ENCODE peak calls at places on chromosome 15, in nine cellular contexts. N is epithelial cell of proximal tubule; Q is COR-L47; U is ELF-1; B is stimulated activated CD4-positive, alpha-beta T cell treated with anti-CD3 and anti-CD28 coated beads, TNF-alpha, amount 100 ng/mL, for 24 hours; J is stimulated activated CD8-positive, alpha-beta memory T cell treated with anti-CD3 and anti-CD28 coated beads, Interleukin-4, amount 100 ng/mL, for 24 hours; L is activated CD4-positive, alpha-beta T cell treated with anti-CD3 and anti-CD28 coated beads for 4 hours; R is lung; P is NCI-H1092 treated with DMSO at 0.1 percent for 48 hours. M is an unnamed sample.

GRCh38 chr15:97189152-97189551 is 771.4 kb upstream of the ARRDC4 start:
- DNase-seq in N (no peak), L (no peak), R (no peak), B (no peak), U (no peak), P (no peak), Q (no peak), J (no peak), M (no peak)

GRCh38 chr15:81752149-81752942 is 293.5 kb downstream of the MEX3B start:
- DNase-seq in R (peak; percentile 35), B (no peak), N (no peak), L (no peak), P (peak; percentile 96), Q (peak; percentile 91), U (no peak), J (no peak), M (peak; percentile 68)

GRCh38 chr15:43095708-43096347 is 10.0 kb downstream of the UBR1 start:
- DNase-seq in U (no peak), R (no peak), N (no peak), L (no peak), B (no peak), P (no peak), Q (no peak), J (no peak), M (no peak)

GRCh38 chr15:43346305-43346704 is 15.9 kb upstream of the LCMT2 start:
- DNase-seq in P (no peak), N (no peak), B (no peak), Q (no peak), R (no peak), J (no peak), U (no peak), L (no peak), M (no peak)

GRCh38 chr15:53534105-53534839 is 225.2 kb downstream of the WDR72 start:
- DNase-seq in L (no peak), R (no peak), J (no peak), B (no peak), P (no peak), U (no peak), Q (no peak), N (no peak), M (no peak)

GRCh38 chr15:53218996-53219580 is 429.0 kb upstream of the ONECUT1 start:
- DNase-seq in B (no peak), P (no peak), U (no peak), J (no peak), Q (no peak), N (no peak), L (no peak), R (no peak), M (no peak)

GRCh38 chr15:22980189-22981136 is at the start of gene CYFIP1:
- DNase-seq in J (peak; percentile 15), Q (peak; percentile 30), R (peak; percentile 86), B (peak; percentile 40), U (peak; percentile 77), P (peak; percentile 7), L (peak; percentile 14), N (no peak), M (peak; percentile 82)

GRCh38 chr15:31831596-31831995 is 198.7 kb upstream of the CHRNA7 start:
- DNase-seq in L (no peak), Q (no peak), B (no peak), J (no peak), P (no peak), N (no peak), R (no peak), U (no peak), M (no peak)

GRCh38 chr15:47331796-47332480 is 385.4 kb upstream of the SEMA6D start:
- DNase-seq in J (no peak), U (peak; percentile 16), N (peak; percentile 6), R (no peak), L (no peak), B (no peak), P (peak; percentile 31), Q (no peak), M (no peak)

GRCh38 chr15:99181544-99181943 is 67.8 kb downstream of the TTC23 start:
- DNase-seq in R (no peak), J (no peak), Q (no peak), N (no peak), U (peak; percentile 29), B (no peak), P (no peak), L (no peak), M (no peak)

GRCh38 chr15:48553559-48553958 is 92.0 kb downstream of the FBN1 start:
- DNase-seq in U (no peak), L (no peak), R (no peak), P (no peak), J (no peak), B (no peak), N (no peak), Q (no peak), M (no peak)

GRCh38 chr15:81133782-81134461 is at the start of gene CFAP161:
- DNase-seq in R (peak; percentile 60), P (peak; percentile 76), Q (peak; percentile 84), J (peak; percentile 34), U (peak; percentile 97), L (no peak), N (no peak), B (peak; percentile 47), M (peak; percentile 78)

GRCh38 chr15:48925714-48926223 is 38.0 kb downstream of the SHC4 start:
- DNase-seq in L (no peak), R (no peak), B (no peak), U (peak; percentile 18), Q (no peak), J (no peak), P (no peak), N (peak; percentile 33), M (no peak)

GRCh38 chr15:30859091-30859874 is 44.4 kb upstream of the FAN1 start:
- DNase-seq in N (no peak), P (no peak), B (peak; percentile 5), J (no peak), Q (no peak), U (peak; percentile 9), L (no peak), R (no peak), M (no peak)

GRCh38 chr15:57114070-57114469 is 195.6 kb downstream of the TCF12 start:
- DNase-seq in R (peak; percentile 32), B (no peak), Q (no peak), P (peak; percentile 2), J (no peak), U (no peak), N (no peak), L (no peak), M (no peak)

GRCh38 chr15:93485922-93486327 is 396.9 kb upstream of the RGMA start:
- DNase-seq in B (no peak), J (no peak), Q (peak; percentile 86), R (no peak), P (peak; percentile 37), U (no peak), L (no peak), N (no peak), M (peak; percentile 72)

GRCh38 chr15:64232400-64232799 is 69.6 kb upstream of the PPIB start:
- DNase-seq in L (no peak), U (no peak), R (no peak), P (no peak), J (no peak), Q (no peak), B (no peak), N (peak; percentile 78), M (no peak)